ENCODE peak calls at places on chromosomes 1 and 21, in six cellular contexts. One of them, this sample, is unnamed. For H3K9me3, the result is how much of the 10 kb centered on the place peaks cover.

GRCh38 chr21:28833609-28834008 is 159.1 kb downstream of the LTN1 start:
- DNase-seq in fibroblast of lung: no peak
- DNase-seq in astrocyte: no peak
- DNase-seq in H1: no peak
- DNase-seq in H9: no peak
- DNase-seq in IMR-90: no peak
- DNase-seq in this sample: no peak

GRCh38 chr1:85088408-85088784 is 40.1 kb upstream of the MCOLN3 start:
- DNase-seq in fibroblast of lung: no peak
- DNase-seq in astrocyte: no peak
- DNase-seq in H1: no peak
- DNase-seq in H9: no peak
- DNase-seq in IMR-90: no peak
- DNase-seq in this sample: no peak

GRCh38 chr1:77084457-77084856 is 134.8 kb downstream of the PIGK start:
- DNase-seq in fibroblast of lung: no peak
- DNase-seq in astrocyte: no peak
- DNase-seq in H1: no peak
- DNase-seq in H9: no peak
- DNase-seq in IMR-90: no peak
- DNase-seq in this sample: no peak

GRCh38 chr1:1399870-1400575 is 888 bp upstream of the CCNL2 start:
- DNase-seq in fibroblast of lung: peak
- DNase-seq in astrocyte: peak
- DNase-seq in H1: no peak
- DNase-seq in H9: no peak
- DNase-seq in IMR-90: peak
- DNase-seq in this sample: peak

GRCh38 chr1:46180082-46180616 is 3.9 kb upstream of the P3R3URF start:
- DNase-seq in fibroblast of lung: no peak
- DNase-seq in astrocyte: no peak
- DNase-seq in H1: peak
- DNase-seq in H9: peak
- DNase-seq in IMR-90: no peak
- DNase-seq in this sample: no peak

GRCh38 chr1:42922687-42923366 is 35.8 kb downstream of the SLC2A1 start:
- DNase-seq in fibroblast of lung: peak
- DNase-seq in astrocyte: peak
- DNase-seq in H1: peak
- DNase-seq in H9: peak
- DNase-seq in IMR-90: peak
- DNase-seq in this sample: peak

GRCh38 chr21:43849532-43850299 is 15.3 kb upstream of the AGPAT3 start:
- DNase-seq in fibroblast of lung: no peak
- DNase-seq in astrocyte: no peak
- DNase-seq in H1: no peak
- DNase-seq in H9: no peak
- DNase-seq in IMR-90: no peak
- DNase-seq in this sample: no peak

GRCh38 chr1:15703562-15703961 is 19.4 kb downstream of the PLEKHM2 start:
- DNase-seq in fibroblast of lung: peak
- DNase-seq in astrocyte: peak
- DNase-seq in H1: no peak
- DNase-seq in H9: no peak
- DNase-seq in IMR-90: peak
- DNase-seq in this sample: peak

GRCh38 chr21:41769933-41770332 is 3.1 kb upstream of the RIPK4 start:
- DNase-seq in fibroblast of lung: no peak
- DNase-seq in astrocyte: no peak
- DNase-seq in H1: no peak
- DNase-seq in H9: no peak
- DNase-seq in IMR-90: no peak
- DNase-seq in this sample: no peak

GRCh38 chr1:247966520-247967204 is 1.6 kb downstream of the OR2AK2 start:
- DNase-seq in fibroblast of lung: no peak
- DNase-seq in astrocyte: no peak
- DNase-seq in H1: no peak
- DNase-seq in H9: no peak
- DNase-seq in IMR-90: no peak
- DNase-seq in this sample: no peak

GRCh38 chr1:5576111-5577065 is 415.8 kb downstream of the NPHP4 start:
- DNase-seq in fibroblast of lung: no peak
- DNase-seq in astrocyte: no peak
- DNase-seq in H1: no peak
- DNase-seq in H9: no peak
- DNase-seq in IMR-90: no peak
- DNase-seq in this sample: no peak

GRCh38 chr1:245715970-245716369 is 561.2 kb downstream of the KIF26B start:
- DNase-seq in fibroblast of lung: peak
- DNase-seq in astrocyte: peak
- DNase-seq in H1: no peak
- DNase-seq in H9: no peak
- DNase-seq in IMR-90: peak
- DNase-seq in this sample: peak

GRCh38 chr1:6783956-6784559 is 1.2 kb upstream of the CAMTA1 start:
- DNase-seq in fibroblast of lung: peak
- DNase-seq in astrocyte: no peak
- DNase-seq in H1: no peak
- DNase-seq in H9: no peak
- DNase-seq in IMR-90: no peak
- DNase-seq in this sample: no peak
- H3K9ac ChIP-seq in fibroblast of lung: peak
- H3K9ac ChIP-seq in astrocyte: peak
- H3K9ac ChIP-seq in H1: peak
- H3K9ac ChIP-seq in H9: peak
- H3K9ac ChIP-seq in IMR-90: peak
- H3K9ac ChIP-seq in this sample: peak

GRCh38 chr1:19689131-19689757 is 24.6 kb downstream of the HTR6 start:
- DNase-seq in fibroblast of lung: no peak
- DNase-seq in astrocyte: no peak
- DNase-seq in H1: no peak
- DNase-seq in H9: no peak
- DNase-seq in IMR-90: no peak
- DNase-seq in this sample: no peak
- H3K9me3 ChIP-seq in fibroblast of lung: under half
- H3K9me3 ChIP-seq in astrocyte: under half
- H3K9me3 ChIP-seq in H1: under half
- H3K9me3 ChIP-seq in H9: under half
- H3K9me3 ChIP-seq in IMR-90: under half
- H3K9me3 ChIP-seq in this sample: under half

GRCh38 chr1:7769673-7770412 is 1.3 kb upstream of the VAMP3 start:
- DNase-seq in fibroblast of lung: no peak
- DNase-seq in astrocyte: no peak
- DNase-seq in H1: no peak
- DNase-seq in H9: no peak
- DNase-seq in IMR-90: no peak
- DNase-seq in this sample: no peak

GRCh38 chr1:7768583-7768982 is 2.5 kb upstream of the VAMP3 start:
- DNase-seq in fibroblast of lung: no peak
- DNase-seq in astrocyte: no peak
- DNase-seq in H1: no peak
- DNase-seq in H9: no peak
- DNase-seq in IMR-90: no peak
- DNase-seq in this sample: no peak

GRCh38 chr1:7770939-7771672 is at the start of gene VAMP3:
- DNase-seq in fibroblast of lung: peak
- DNase-seq in astrocyte: peak
- DNase-seq in H1: peak
- DNase-seq in H9: peak
- DNase-seq in IMR-90: peak
- DNase-seq in this sample: peak

GRCh38 chr1:7770620-7770938 is 517 bp upstream of the VAMP3 start:
- DNase-seq in fibroblast of lung: no peak
- DNase-seq in astrocyte: no peak
- DNase-seq in H1: no peak
- DNase-seq in H9: no peak
- DNase-seq in IMR-90: no peak
- DNase-seq in this sample: no peak

DNA sequence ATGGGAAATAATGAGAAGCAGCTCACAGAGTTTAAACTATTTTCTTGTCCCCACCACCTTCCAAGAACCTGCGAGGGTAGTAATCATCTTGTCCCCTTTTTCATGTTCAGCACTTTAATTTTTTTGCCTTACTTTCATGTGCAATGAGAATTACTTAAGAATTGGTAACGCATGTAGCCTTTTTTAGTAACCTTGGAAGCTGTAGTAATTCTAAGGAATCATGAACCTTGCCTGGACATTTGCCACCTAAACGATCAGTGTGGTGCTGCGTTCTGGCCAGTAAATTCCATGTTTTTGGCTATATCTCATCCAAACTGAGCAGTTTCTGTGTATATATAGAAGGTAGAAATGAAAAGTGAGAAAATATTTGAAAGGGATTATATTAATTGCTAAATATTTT is 3.9 kb upstream of the VAMP3 start:
- DNase-seq in fibroblast of lung: no peak
- DNase-seq in astrocyte: no peak
- DNase-seq in H1: no peak
- DNase-seq in H9: no peak
- DNase-seq in IMR-90: no peak
- DNase-seq in this sample: no peak
- H3K9ac ChIP-seq in fibroblast of lung: no peak
- H3K9ac ChIP-seq in astrocyte: no peak
- H3K9ac ChIP-seq in H1: no peak
- H3K9ac ChIP-seq in H9: no peak
- H3K9ac ChIP-seq in IMR-90: no peak
- H3K9ac ChIP-seq in this sample: no peak

GRCh38 chr1:243497939-243498681 is 242.3 kb downstream of the SDCCAG8 start:
- DNase-seq in fibroblast of lung: no peak
- DNase-seq in astrocyte: no peak
- DNase-seq in H1: no peak
- DNase-seq in H9: no peak
- DNase-seq in IMR-90: no peak
- DNase-seq in this sample: no peak
- H3K9me3 ChIP-seq in fibroblast of lung: under half
- H3K9me3 ChIP-seq in astrocyte: under half
- H3K9me3 ChIP-seq in H1: under half
- H3K9me3 ChIP-seq in H9: under half
- H3K9me3 ChIP-seq in IMR-90: under half
- H3K9me3 ChIP-seq in this sample: under half

DNA sequence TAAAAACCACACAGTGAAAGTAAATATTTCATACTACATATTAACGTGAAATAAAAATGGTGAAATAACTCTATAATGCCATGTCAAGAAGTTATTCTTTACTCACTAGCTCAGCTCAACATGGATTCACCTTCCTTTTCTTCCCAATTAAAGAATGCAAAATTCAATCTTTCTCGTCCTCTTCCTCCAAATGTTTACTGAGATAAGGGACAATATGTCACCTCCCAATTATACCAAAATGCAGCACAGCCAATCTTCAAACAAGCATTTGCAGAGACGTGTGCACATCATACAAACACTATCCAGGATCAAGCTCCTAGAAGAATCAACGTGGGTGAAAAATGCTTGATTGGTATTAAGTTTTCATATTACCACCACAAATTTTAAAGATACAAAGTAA is 7.3 kb downstream of the PTP4A2 start:
- DNase-seq in fibroblast of lung: no peak
- DNase-seq in astrocyte: no peak
- DNase-seq in H1: no peak
- DNase-seq in H9: no peak
- DNase-seq in IMR-90: no peak
- DNase-seq in this sample: no peak
- H3K9ac ChIP-seq in fibroblast of lung: no peak
- H3K9ac ChIP-seq in astrocyte: no peak
- H3K9ac ChIP-seq in H1: no peak
- H3K9ac ChIP-seq in H9: no peak
- H3K9ac ChIP-seq in IMR-90: no peak
- H3K9ac ChIP-seq in this sample: no peak

DNA sequence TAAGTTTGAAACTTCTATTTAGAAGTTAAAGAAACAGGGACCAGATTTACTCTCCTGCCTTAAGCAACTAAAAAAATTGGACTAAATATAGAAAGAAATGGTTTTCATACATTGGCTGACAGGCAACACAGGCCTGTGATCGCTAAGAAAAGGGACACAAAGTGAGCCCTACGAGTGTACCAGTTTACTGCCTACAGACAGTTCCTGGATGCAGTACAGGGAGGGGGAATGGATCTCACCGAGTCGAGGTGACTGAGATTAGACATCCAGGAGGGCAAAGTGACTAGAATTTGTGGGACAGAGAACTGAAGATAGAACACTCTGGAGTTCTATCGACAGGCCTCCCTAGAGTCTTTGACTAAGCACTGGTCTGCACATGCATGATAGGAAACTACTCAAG is 16.0 kb downstream of the PHC2 start:
- DNase-seq in fibroblast of lung: no peak
- DNase-seq in astrocyte: no peak
- DNase-seq in H1: no peak
- DNase-seq in H9: no peak
- DNase-seq in IMR-90: no peak
- DNase-seq in this sample: no peak
- H3K9me3 ChIP-seq in fibroblast of lung: under half
- H3K9me3 ChIP-seq in astrocyte: under half
- H3K9me3 ChIP-seq in H1: under half
- H3K9me3 ChIP-seq in H9: under half
- H3K9me3 ChIP-seq in IMR-90: under half
- H3K9me3 ChIP-seq in this sample: under half

This sample was measured in adipocyte.